ENCODE peak calls at places on chromosome 15, in five cellular contexts. E, N, I, M and V are unnamed samples.

GRCh38 chr15:70703483-70703882 is 59.9 kb downstream of the UACA start:
- DNase-seq in E (no peak), N (no peak), I (no peak), M (no peak), V (no peak)

GRCh38 chr15:51782357-51782896 is 31.0 kb downstream of the TMOD2 start:
- DNase-seq in E (no peak), N (no peak), I (no peak), M (no peak), V (no peak)

GRCh38 chr15:84992157-84992940 is 10.7 kb downstream of the PDE8A start:
- DNase-seq in E (no peak), N (peak; percentile 47), I (no peak), M (peak; percentile 20), V (no peak)

GRCh38 chr15:80878242-80878866 is 99.2 kb downstream of the CEMIP start:
- DNase-seq in E (no peak), N (no peak), I (no peak), M (no peak), V (no peak)

GRCh38 chr15:68694111-68694510 is 115.3 kb downstream of the CORO2B start:
- DNase-seq in E (no peak), N (no peak), I (no peak), M (no peak), V (no peak)

GRCh38 chr15:39667382-39668127 is 86.7 kb downstream of the THBS1 start:
- DNase-seq in E (no peak), N (no peak), I (no peak), M (no peak), V (no peak)

GRCh38 chr15:34886134-34886533 is 83.4 kb downstream of the AQR start:
- DNase-seq in E (no peak), N (no peak), I (no peak), M (no peak), V (no peak)

GRCh38 chr15:65837301-65838283 is 31.7 kb upstream of the RAB11A start:
- DNase-seq in E (no peak), N (no peak), I (peak; percentile 12), M (no peak), V (no peak)

GRCh38 chr15:57607570-57608000 is 15.9 kb downstream of the MYZAP start:
- DNase-seq in E (no peak), N (no peak), I (no peak), M (no peak), V (no peak)

GRCh38 chr15:93036922-93037321 is 52.1 kb downstream of the RGMA start:
- DNase-seq in E (no peak), N (no peak), I (no peak), M (no peak), V (no peak)